ENCODE peak calls at places on chromosome 2, in six cellular contexts. One of them, this sample, is unnamed.

GRCh38 chr2:120029672-120030640 is 17.1 kb downstream of the EPB41L5 start:
- DNase-seq in stimulated activated CD4-positive, alpha-beta T cell treated with anti-CD3 and anti-CD28 coated beads, TNF-alpha, amount 100 ng/mL, for 1 hour: no peak
- DNase-seq in DND-41: no peak
- DNase-seq in T-helper 22 cell: no peak
- DNase-seq in ACHN: no peak
- DNase-seq in dermis microvascular lymphatic vessel endothelial cell: no peak
- DNase-seq in this sample: no peak

GRCh38 chr2:2542966-2543555 is 212.0 kb upstream of the MYT1L start:
- DNase-seq in stimulated activated CD4-positive, alpha-beta T cell treated with anti-CD3 and anti-CD28 coated beads, TNF-alpha, amount 100 ng/mL, for 1 hour: no peak
- DNase-seq in DND-41: no peak
- DNase-seq in T-helper 22 cell: no peak
- DNase-seq in ACHN: no peak
- DNase-seq in dermis microvascular lymphatic vessel endothelial cell: no peak
- DNase-seq in this sample: no peak

GRCh38 chr2:48531141-48531648 is 1.2 kb downstream of the STON1 start:
- DNase-seq in stimulated activated CD4-positive, alpha-beta T cell treated with anti-CD3 and anti-CD28 coated beads, TNF-alpha, amount 100 ng/mL, for 1 hour: no peak
- DNase-seq in DND-41: no peak
- DNase-seq in T-helper 22 cell: no peak
- DNase-seq in ACHN: no peak
- DNase-seq in dermis microvascular lymphatic vessel endothelial cell: peak
- DNase-seq in this sample: no peak

GRCh38 chr2:96151595-96152300 is 6.5 kb upstream of the DUSP2 start:
- DNase-seq in stimulated activated CD4-positive, alpha-beta T cell treated with anti-CD3 and anti-CD28 coated beads, TNF-alpha, amount 100 ng/mL, for 1 hour: no peak
- DNase-seq in DND-41: no peak
- DNase-seq in T-helper 22 cell: no peak
- DNase-seq in ACHN: no peak
- DNase-seq in dermis microvascular lymphatic vessel endothelial cell: no peak
- DNase-seq in this sample: no peak

GRCh38 chr2:129178356-129178755 is 801.1 kb upstream of the RAB6C start:
- DNase-seq in stimulated activated CD4-positive, alpha-beta T cell treated with anti-CD3 and anti-CD28 coated beads, TNF-alpha, amount 100 ng/mL, for 1 hour: no peak
- DNase-seq in DND-41: no peak
- DNase-seq in T-helper 22 cell: no peak
- DNase-seq in ACHN: peak
- DNase-seq in dermis microvascular lymphatic vessel endothelial cell: no peak
- DNase-seq in this sample: peak

GRCh38 chr2:45273412-45274189 is 264.3 kb upstream of the SIX2 start:
- DNase-seq in stimulated activated CD4-positive, alpha-beta T cell treated with anti-CD3 and anti-CD28 coated beads, TNF-alpha, amount 100 ng/mL, for 1 hour: no peak
- DNase-seq in DND-41: no peak
- DNase-seq in T-helper 22 cell: no peak
- DNase-seq in ACHN: no peak
- DNase-seq in dermis microvascular lymphatic vessel endothelial cell: no peak
- DNase-seq in this sample: no peak

GRCh38 chr2:67259581-67260347 is 137.4 kb upstream of the ETAA1 start:
- DNase-seq in stimulated activated CD4-positive, alpha-beta T cell treated with anti-CD3 and anti-CD28 coated beads, TNF-alpha, amount 100 ng/mL, for 1 hour: no peak
- DNase-seq in DND-41: no peak
- DNase-seq in T-helper 22 cell: no peak
- DNase-seq in ACHN: peak
- DNase-seq in dermis microvascular lymphatic vessel endothelial cell: no peak
- DNase-seq in this sample: peak

GRCh38 chr2:129070663-129071062 is 752.0 kb upstream of the HS6ST1 start:
- DNase-seq in stimulated activated CD4-positive, alpha-beta T cell treated with anti-CD3 and anti-CD28 coated beads, TNF-alpha, amount 100 ng/mL, for 1 hour: no peak
- DNase-seq in DND-41: no peak
- DNase-seq in T-helper 22 cell: no peak
- DNase-seq in ACHN: no peak
- DNase-seq in dermis microvascular lymphatic vessel endothelial cell: no peak
- DNase-seq in this sample: no peak

GRCh38 chr2:150075831-150076230 is 411.6 kb downstream of the RND3 start:
- DNase-seq in stimulated activated CD4-positive, alpha-beta T cell treated with anti-CD3 and anti-CD28 coated beads, TNF-alpha, amount 100 ng/mL, for 1 hour: no peak
- DNase-seq in DND-41: no peak
- DNase-seq in T-helper 22 cell: no peak
- DNase-seq in ACHN: no peak
- DNase-seq in dermis microvascular lymphatic vessel endothelial cell: no peak
- DNase-seq in this sample: no peak

GRCh38 chr2:33602216-33602830 is 3.2 kb upstream of the FAM98A start:
- DNase-seq in stimulated activated CD4-positive, alpha-beta T cell treated with anti-CD3 and anti-CD28 coated beads, TNF-alpha, amount 100 ng/mL, for 1 hour: no peak
- DNase-seq in DND-41: no peak
- DNase-seq in T-helper 22 cell: no peak
- DNase-seq in ACHN: no peak
- DNase-seq in dermis microvascular lymphatic vessel endothelial cell: no peak
- DNase-seq in this sample: no peak

This sample was measured in psoas muscle.